ENCODE peak calls at places on chromosomes 1 and 21, in eight cellular contexts. M is HFF-Myc, U is right atrium auricular region, A is astrocyte of the spinal cord, W is heart left ventricle, E is ovary, T is cardiac muscle cell, I is fibroblast of lung. F is an unnamed sample.

GRCh38 chr1:43934986-43935324 is 1.4 kb downstream of the ARTN start:
- DNase-seq in T (no peak), E (no peak), M (no peak), W (no peak), U (no peak), A (no peak), I (no peak), F (no peak)

GRCh38 chr1:29236743-29236992 is 346 bp downstream of the PTPRU start:
- DNase-seq in U (no peak), A (peak), I (peak), E (no peak), M (no peak), T (no peak), W (no peak), F (no peak)

GRCh38 chr1:182249201-182249676 is 142.4 kb downstream of the GLUL start:
- DNase-seq in U (no peak), M (no peak), W (no peak), A (no peak), I (no peak), T (no peak), E (no peak), F (no peak)

GRCh38 chr1:5729636-5730145 is 262.5 kb downstream of the NPHP4 start:
- DNase-seq in A (no peak), E (no peak), W (no peak), M (no peak), I (no peak), U (no peak), T (no peak), F (no peak)

GRCh38 chr21:43375006-43375826 is 51.7 kb downstream of the SIK1 start:
- DNase-seq in T (no peak), E (no peak), A (no peak), M (no peak), W (no peak), U (no peak), I (no peak), F (no peak)

GRCh38 chr1:55421317-55421716 is 206.2 kb upstream of the USP24 start:
- DNase-seq in T (no peak), E (no peak), M (no peak), W (no peak), A (no peak), I (peak), U (no peak), F (no peak)

GRCh38 chr1:90223401-90223800 is 228.5 kb downstream of the ZNF326 start:
- DNase-seq in T (no peak), A (no peak), U (no peak), M (no peak), I (no peak), W (no peak), E (no peak), F (no peak)

GRCh38 chr1:125118147-125118993 is 3933.6 kb downstream of the SRGAP2C start:
- DNase-seq in E (peak), I (no peak), A (no peak), M (no peak), U (no peak), T (no peak), W (no peak), F (no peak)

GRCh38 chr21:41487082-41487481 is 20.9 kb downstream of the TMPRSS2 start:
- DNase-seq in M (no peak), U (no peak), T (no peak), W (no peak), I (no peak), E (no peak), A (no peak), F (no peak)

GRCh38 chr1:110780600-110781484 is 92.1 kb upstream of the CD53 start:
- DNase-seq in W (peak), U (peak), E (peak), T (peak), M (peak), I (peak), A (peak), F (no peak)

GRCh38 chr1:224127925-224128819 is 14.3 kb downstream of the FBXO28 start:
- DNase-seq in M (peak), T (no peak), I (peak), U (no peak), A (peak), E (no peak), W (no peak), F (no peak)

GRCh38 chr1:59699227-59699847 is 115.4 kb upstream of the HOOK1 start:
- DNase-seq in W (no peak), A (peak), U (no peak), I (peak), M (no peak), E (no peak), T (peak), F (no peak)

DNA sequence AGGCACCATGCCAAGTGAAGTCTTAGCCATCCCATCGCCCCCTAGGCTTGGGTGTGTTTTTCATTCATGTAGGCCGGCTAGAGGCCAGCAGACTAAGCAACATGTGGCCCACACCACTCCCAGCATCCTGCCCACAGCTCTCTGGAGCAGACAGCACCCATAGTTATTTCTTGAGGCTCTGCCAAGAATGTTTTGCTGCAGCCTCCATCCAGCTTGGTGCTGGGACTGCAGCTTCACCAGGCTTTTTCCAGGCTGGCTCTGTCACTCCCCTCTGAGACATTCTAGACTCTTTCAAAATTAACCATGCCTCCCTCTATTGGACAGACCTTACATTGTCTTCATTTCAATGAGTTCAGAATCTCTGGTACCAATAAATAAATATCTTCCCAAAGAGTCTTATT is 104.2 kb downstream of the DUSP10 start:
- DNase-seq in E (no peak), W (peak), I (peak), U (no peak), M (peak), T (peak), A (peak), F (no peak)
- TF ChIP-seq CTCF in E (no peak), W (no peak), I (no peak), U (no peak), M (no peak), T (no peak), A (no peak), F (peak)

DNA sequence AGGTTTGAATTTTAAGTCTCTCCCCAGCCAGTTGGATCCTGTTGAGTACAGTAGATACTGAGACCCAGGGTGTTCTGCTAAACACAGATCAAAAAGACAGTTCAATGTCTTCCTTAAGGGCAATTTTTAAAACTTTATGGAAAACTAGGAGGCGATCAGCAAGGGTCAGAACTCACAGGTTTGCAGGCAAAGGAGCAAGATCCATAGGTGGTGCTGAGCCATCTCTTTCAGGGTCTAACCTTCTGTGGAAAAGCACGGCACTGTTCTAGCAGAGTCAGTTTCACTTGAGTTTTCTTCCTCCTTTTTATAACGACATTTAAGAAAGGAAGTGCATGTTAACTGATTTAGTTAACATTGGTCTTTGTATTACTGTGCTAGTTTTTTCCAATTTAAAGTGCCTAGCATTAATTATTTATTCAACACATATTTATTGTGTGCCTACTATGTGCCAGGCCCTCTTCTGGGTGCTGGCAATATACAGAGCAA is at the start of gene CD84:
- DNase-seq in W (no peak), T (no peak), A (no peak), M (no peak), U (no peak), E (no peak), I (no peak), F (no peak)
- H3K4me3 ChIP-seq in W (peak), T (no peak), A (no peak), M (no peak), U (peak), E (no peak), I (no peak), F (no peak)

GRCh38 chr1:37697090-37697489 is 4.8 kb downstream of the CDCA8 start:
- DNase-seq in T (no peak), M (no peak), I (no peak), W (no peak), E (no peak), A (no peak), U (no peak), F (no peak)
- TF ChIP-seq CTCF in T (no peak), M (no peak), I (no peak), W (no peak), E (no peak), A (no peak), U (no peak), F (no peak)

GRCh38 chr1:62194651-62195282 is at the start of gene L1TD1:
- DNase-seq in A (no peak), W (no peak), T (peak), U (no peak), M (no peak), E (no peak), I (peak), F (no peak)
- H3K4me3 ChIP-seq in A (no peak), W (peak), T (peak), U (no peak), M (peak), E (no peak), I (peak), F (no peak)

DNA sequence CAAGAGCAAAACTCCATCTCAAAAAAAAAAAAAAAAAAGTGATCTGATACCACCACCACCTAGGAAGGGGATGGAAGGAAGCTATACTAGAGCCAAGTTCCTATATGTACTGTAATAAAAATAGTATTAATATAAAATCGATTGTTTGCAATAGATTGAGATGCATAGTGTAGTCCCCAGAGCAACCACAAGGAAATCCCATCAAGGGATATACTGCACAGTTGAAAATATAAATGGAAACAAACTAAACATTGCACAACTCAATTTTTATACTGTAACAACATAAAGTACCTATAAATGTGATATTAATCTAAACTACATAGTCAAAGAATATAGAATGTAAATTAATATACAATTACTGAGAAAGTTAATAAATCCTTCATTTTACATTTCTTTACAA is 20.9 kb upstream of the PSMG1 start:
- DNase-seq in U (no peak), T (no peak), M (no peak), A (no peak), E (no peak), W (no peak), I (no peak), F (no peak)
- TF ChIP-seq CTCF in U (no peak), T (peak), M (no peak), A (peak), E (no peak), W (no peak), I (peak), F (peak)

GRCh38 chr1:154436433-154436832 is 31.3 kb downstream of the IL6R start:
- DNase-seq in M (no peak), E (no peak), A (no peak), I (no peak), W (no peak), T (no peak), U (no peak), F (no peak)

GRCh38 chr1:154435801-154436200 is 30.7 kb downstream of the IL6R start:
- DNase-seq in I (no peak), W (no peak), U (no peak), E (no peak), A (no peak), M (no peak), T (no peak), F (no peak)

GRCh38 chr1:154433161-154433681 is 28.1 kb downstream of the IL6R start:
- DNase-seq in E (no peak), U (no peak), M (no peak), A (no peak), I (peak), T (no peak), W (no peak), F (no peak)

GRCh38 chr1:154431586-154432373 is 26.6 kb downstream of the IL6R start:
- DNase-seq in I (peak), A (peak), W (peak), E (no peak), T (no peak), M (peak), U (peak), F (peak)

DNA sequence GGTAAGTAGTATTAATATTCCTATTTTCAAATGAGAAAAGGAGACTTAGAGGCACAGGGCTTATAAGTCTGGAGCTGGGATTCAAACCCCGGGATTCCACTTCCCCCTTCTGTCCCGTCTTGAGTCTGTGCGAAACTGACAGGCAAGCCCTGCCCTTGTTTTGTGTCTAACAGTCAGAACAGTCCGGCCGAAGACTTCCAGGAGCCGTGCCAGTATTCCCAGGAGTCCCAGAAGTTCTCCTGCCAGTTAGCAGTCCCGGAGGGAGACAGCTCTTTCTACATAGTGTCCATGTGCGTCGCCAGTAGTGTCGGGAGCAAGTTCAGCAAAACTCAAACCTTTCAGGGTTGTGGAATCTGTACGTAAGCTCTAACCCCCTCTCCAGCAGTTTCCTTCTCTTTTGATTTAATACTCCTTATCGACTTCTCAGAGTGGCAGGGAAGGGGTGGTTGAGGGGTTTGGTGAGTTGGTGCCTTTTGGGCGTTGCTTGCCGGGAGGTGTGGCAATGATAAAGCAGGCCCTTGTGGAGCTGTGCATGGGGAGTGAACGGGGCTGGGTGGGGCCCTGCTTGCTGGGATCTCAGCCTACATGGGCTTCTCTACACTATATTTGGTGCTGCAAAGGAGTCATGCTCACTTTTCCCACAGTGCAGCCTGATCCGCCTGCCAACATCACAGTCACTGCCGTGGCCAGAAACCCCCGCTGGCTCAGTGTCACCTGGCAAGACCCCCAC is 29.4 kb downstream of the IL6R start:
- DNase-seq in A (no peak), E (peak), T (no peak), W (peak), U (peak), M (no peak), I (peak), F (no peak)
- H3K4me3 ChIP-seq in A (no peak), E (no peak), T (no peak), W (peak), U (peak), M (no peak), I (no peak), F (no peak)

DNA sequence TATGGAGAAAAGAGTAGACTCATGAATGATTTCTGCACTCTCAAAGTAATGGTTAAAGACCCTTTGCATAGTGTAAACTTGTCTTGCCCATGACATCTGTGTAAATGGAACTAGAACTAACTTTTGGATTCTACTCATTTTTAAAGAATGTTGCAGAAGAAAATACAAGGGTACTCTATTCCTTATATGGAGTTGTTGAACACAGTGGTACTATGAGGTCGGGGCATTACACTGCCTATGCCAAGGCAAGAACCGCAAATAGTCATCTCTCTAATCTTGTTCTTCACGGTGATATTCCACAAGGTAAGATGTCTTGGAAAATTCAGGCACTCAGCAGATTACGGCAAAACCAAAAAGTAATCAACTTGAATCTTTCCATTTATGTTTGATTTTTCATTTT is 19.8 kb downstream of the CCT8 start:
- DNase-seq in A (peak), M (no peak), E (no peak), W (no peak), U (no peak), I (peak), T (no peak), F (no peak)
- TF ChIP-seq CTCF in A (no peak), M (no peak), E (no peak), W (no peak), U (no peak), I (no peak), T (no peak), F (no peak)

GRCh38 chr1:181036107-181036843 is 2.5 kb downstream of the MR1 start:
- DNase-seq in M (no peak), W (no peak), A (no peak), U (no peak), T (no peak), I (no peak), E (no peak), F (no peak)
- H3K4me3 ChIP-seq in M (no peak), W (no peak), A (no peak), U (no peak), T (no peak), I (no peak), E (no peak), F (no peak)

DNA sequence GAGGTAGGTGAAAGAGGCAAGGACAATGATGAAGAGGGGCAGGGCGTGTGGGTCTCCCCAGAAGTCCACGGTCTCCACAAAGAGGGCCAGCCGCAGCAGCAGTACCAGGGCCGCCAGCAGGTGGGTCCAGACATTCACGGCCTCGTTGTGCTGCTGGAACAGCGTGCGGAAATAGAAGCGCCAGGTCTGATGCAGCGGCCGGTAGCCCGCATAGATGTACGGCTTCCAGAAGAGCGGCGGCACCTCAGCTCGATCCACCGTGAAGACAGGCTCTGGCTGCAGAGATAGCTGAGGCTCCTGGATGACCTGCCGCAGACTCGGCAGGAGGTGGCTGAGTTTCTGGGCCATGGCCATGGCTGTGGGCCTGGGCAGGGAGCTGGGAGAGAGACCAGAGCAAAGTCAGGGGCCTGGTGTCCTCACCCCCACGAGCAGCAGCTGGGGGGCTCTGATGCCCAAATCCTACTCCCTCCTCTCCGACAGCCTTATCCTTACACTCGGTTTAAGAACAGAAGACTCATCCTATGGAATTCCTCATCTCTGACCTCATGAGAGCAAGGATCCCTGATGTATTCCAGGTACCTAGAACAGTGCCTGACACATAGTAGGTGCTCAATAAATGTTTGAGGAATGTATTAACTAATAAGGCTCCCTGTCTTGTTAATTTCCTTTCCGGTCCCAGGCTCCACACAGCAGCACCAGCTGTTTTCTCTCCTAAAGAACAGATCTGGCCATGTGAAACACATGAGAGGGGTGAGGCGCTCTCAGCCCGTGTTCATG is 4.4 kb upstream of the AUNIP start:
- DNase-seq in W (no peak), I (no peak), A (no peak), M (no peak), E (no peak), T (no peak), U (no peak), F (no peak)
- TF ChIP-seq CTCF in W (no peak), I (no peak), A (no peak), M (no peak), E (no peak), T (no peak), U (no peak), F (no peak)